ENCODE peak calls at places on chromosomes 4 and X, in five cellular contexts. Q, G, C, U and L are unnamed samples.

GRCh38 chr4:5979981-5980380 is 38.2 kb downstream of the C4orf50 start:
- DNase-seq in Q (peak; percentile 39), G (no peak), C (no peak), U (no peak), L (peak; percentile 56)

GRCh38 chr4:114237997-114238396 is 258.6 kb upstream of the ARSJ start:
- DNase-seq in Q (no peak), G (no peak), C (no peak), U (no peak), L (no peak)

GRCh38 chr4:39530682-39531081 is 3.4 kb upstream of the UGDH start:
- DNase-seq in Q (no peak), G (no peak), C (no peak), U (no peak), L (no peak)

GRCh38 chrX:106684207-106684606 is 42.3 kb upstream of the RNF128 start:
- DNase-seq in Q (no peak), G (no peak), C (no peak), U (no peak), L (no peak)

GRCh38 chr4:12118651-12119213 is 690.0 kb upstream of the HS3ST1 start:
- DNase-seq in Q (no peak), G (no peak), C (no peak), U (no peak), L (no peak)

GRCh38 chrX:150543230-150544155 is 24.9 kb upstream of the MTM1 start:
- DNase-seq in Q (no peak), G (no peak), C (no peak), U (no peak), L (no peak)

GRCh38 chrX:108312938-108313337 is 125.3 kb downstream of the COL4A6 start:
- DNase-seq in Q (peak; percentile 94), G (no peak), C (no peak), U (peak; percentile 86), L (no peak)

GRCh38 chr4:186651181-186651603 is 72.5 kb downstream of the FAT1 start:
- DNase-seq in Q (no peak), G (no peak), C (no peak), U (no peak), L (no peak)

GRCh38 chr4:5757091-5757490 is 46.1 kb downstream of the EVC start:
- DNase-seq in Q (no peak), G (no peak), C (no peak), U (no peak), L (no peak)

GRCh38 chr4:1002131-1002630 is 9.0 kb upstream of the SLC26A1 start:
- DNase-seq in Q (no peak), G (no peak), C (no peak), U (peak; percentile 44), L (no peak)

GRCh38 chrX:138759217-138759943 is 47.9 kb upstream of the FGF13 start:
- DNase-seq in Q (no peak), G (no peak), C (no peak), U (no peak), L (no peak)

GRCh38 chr4:33381806-33382205 is 2661.6 kb downstream of the PCDH7 start:
- DNase-seq in Q (peak; percentile 92), G (no peak), C (peak; percentile 34), U (no peak), L (no peak)

GRCh38 chr4:37685211-37685725 is 908 bp downstream of the RELL1 start:
- DNase-seq in Q (no peak), G (no peak), C (no peak), U (no peak), L (no peak)

GRCh38 chrX:30364229-30364628 is 55.0 kb upstream of the NR0B1 start:
- DNase-seq in Q (no peak), G (no peak), C (no peak), U (no peak), L (no peak)

GRCh38 chr4:99359480-99360204 is 7.1 kb upstream of the ADH1C start:
- DNase-seq in Q (no peak), G (no peak), C (no peak), U (no peak), L (no peak)

GRCh38 chr4:4762909-4763814 is 96.3 kb upstream of the MSX1 start:
- DNase-seq in Q (peak; percentile 73), G (peak; percentile 92), C (no peak), U (no peak), L (no peak)

GRCh38 chr4:20255823-20256222 is 4.1 kb downstream of the SLIT2 start:
- DNase-seq in Q (no peak), G (no peak), C (no peak), U (no peak), L (no peak)

GRCh38 chr4:20255251-20255586 is 3.5 kb downstream of the SLIT2 start:
- DNase-seq in Q (no peak), G (no peak), C (no peak), U (no peak), L (no peak)

GRCh38 chr4:20253799-20254409 is 2.2 kb downstream of the SLIT2 start:
- DNase-seq in Q (peak; percentile 27), G (no peak), C (peak; percentile 40), U (no peak), L (no peak)

GRCh38 chr4:20253272-20253798 is 1.6 kb downstream of the SLIT2 start:
- DNase-seq in Q (no peak), G (no peak), C (no peak), U (no peak), L (no peak)

DNA sequence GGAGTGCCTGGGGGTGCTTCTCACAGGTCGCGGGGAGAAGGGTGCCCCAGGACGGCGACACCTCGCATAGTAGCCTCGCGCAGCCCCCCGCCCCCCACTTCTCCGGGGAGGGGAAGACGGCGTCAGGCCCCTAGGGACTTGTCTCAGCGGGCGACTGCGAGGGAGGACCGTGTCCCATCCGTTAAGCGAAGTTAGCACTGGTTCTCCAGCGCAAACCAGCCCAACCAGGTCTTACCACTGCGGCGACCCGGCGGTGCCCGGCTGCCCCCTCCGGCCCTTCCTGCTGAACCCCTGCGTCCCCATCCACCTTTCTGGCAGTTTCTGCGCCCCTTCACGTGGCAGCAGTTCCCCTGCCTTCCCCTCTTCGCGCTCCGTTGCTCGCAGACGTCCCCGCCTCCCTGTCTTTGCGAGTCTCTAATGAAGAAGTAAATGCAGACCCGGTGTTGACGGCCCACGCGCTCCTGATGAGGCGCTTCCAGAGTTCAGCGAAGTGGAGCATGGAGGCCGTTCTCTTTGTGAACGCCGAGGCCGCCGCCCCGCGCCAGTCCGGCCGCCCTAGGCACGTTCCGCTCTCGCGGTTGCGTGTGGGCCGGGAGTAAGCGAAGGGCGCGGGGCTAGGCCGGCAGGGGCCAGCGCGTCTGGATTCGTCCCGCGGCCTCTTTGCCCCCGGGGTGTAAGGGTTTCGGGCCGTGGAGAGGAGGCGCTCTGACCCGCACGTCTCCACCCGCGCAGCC is 3.0 kb downstream of the SLIT2 start:
- DNase-seq in Q (no peak), G (no peak), C (no peak), U (no peak), L (no peak)
- TF ChIP-seq CTCF in Q (no peak), G (no peak), C (no peak), U (no peak), L (no peak)

DNA sequence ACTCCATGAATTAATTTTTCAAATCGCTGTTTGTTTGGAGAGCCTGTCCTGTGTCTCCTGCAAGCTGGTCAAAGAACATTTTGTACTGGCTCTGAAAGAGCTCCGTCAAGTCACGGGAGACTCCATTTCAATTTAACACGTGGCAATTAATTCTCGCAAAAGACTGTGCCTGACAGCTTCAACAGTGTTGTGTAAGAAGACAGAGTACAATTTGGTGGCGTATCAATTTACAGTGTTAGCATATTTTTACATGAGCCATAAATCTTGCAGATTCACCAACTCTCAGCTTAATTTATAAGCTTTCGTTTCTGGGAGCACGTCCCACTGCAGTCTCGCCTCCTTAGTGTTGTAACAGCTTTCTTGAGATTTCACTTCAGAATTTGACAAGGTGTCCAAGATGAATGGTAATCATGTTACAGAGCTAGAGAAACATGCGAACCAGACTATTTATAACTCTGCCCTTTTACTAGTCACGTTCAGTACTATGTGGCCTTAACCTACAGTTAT is 70.8 kb downstream of the RWDD4 start:
- DNase-seq in Q (no peak), G (no peak), C (no peak), U (no peak), L (no peak)
- TF ChIP-seq CTCF in Q (no peak), G (no peak), C (no peak), U (no peak), L (no peak)

GRCh38 chr4:2418652-2419571 is at the start of gene CFAP99:
- DNase-seq in Q (peak; percentile 93), G (peak; percentile 87), C (peak; percentile 98), U (peak; percentile 95), L (peak; percentile 87)
- TF ChIP-seq CTCF in Q (no peak), G (peak; percentile 26), C (no peak), U (peak; percentile 11), L (peak; percentile 9)

GRCh38 chr4:7974425-7974824 is 34.8 kb upstream of the AFAP1 start:
- DNase-seq in Q (no peak), G (no peak), C (no peak), U (no peak), L (no peak)
- TF ChIP-seq CTCF in Q (no peak), G (no peak), C (no peak), U (no peak), L (no peak)